ENCODE peak calls at places on chromosomes 1 and 21, in six cellular contexts. One of them, this sample, is unnamed.

GRCh38 chr1:158285756-158286241 is 3.9 kb upstream of the CD1C start:
- DNase-seq in progenitor cell of endocrine pancreas: no peak
- DNase-seq in GM06990: peak
- DNase-seq in HFFc6: no peak
- DNase-seq in keratinocyte: no peak
- DNase-seq in foreskin fibroblast: no peak
- DNase-seq in this sample: no peak

GRCh38 chr1:118298397-118298796 is 113.4 kb upstream of the SPAG17 start:
- DNase-seq in keratinocyte: no peak
- DNase-seq in HFFc6: no peak
- DNase-seq in progenitor cell of endocrine pancreas: no peak
- DNase-seq in foreskin fibroblast: no peak
- DNase-seq in GM06990: no peak
- DNase-seq in this sample: no peak

GRCh38 chr1:228176024-228176395 is 10.4 kb downstream of the IBA57 start:
- DNase-seq in keratinocyte: no peak
- DNase-seq in foreskin fibroblast: no peak
- DNase-seq in HFFc6: no peak
- DNase-seq in GM06990: no peak
- DNase-seq in progenitor cell of endocrine pancreas: no peak
- DNase-seq in this sample: no peak

GRCh38 chr1:117077267-117077666 is 17.1 kb downstream of the TTF2 start:
- DNase-seq in GM06990: no peak
- DNase-seq in HFFc6: peak
- DNase-seq in progenitor cell of endocrine pancreas: no peak
- DNase-seq in keratinocyte: peak
- DNase-seq in foreskin fibroblast: peak
- DNase-seq in this sample: peak

GRCh38 chr21:42096593-42096992 is 25.5 kb downstream of the UMODL1 start:
- DNase-seq in foreskin fibroblast: no peak
- DNase-seq in GM06990: no peak
- DNase-seq in progenitor cell of endocrine pancreas: no peak
- DNase-seq in keratinocyte: no peak
- DNase-seq in HFFc6: no peak
- DNase-seq in this sample: no peak

GRCh38 chr1:84117868-84118267 is 26.2 kb upstream of the PRKACB start:
- DNase-seq in GM06990: no peak
- DNase-seq in HFFc6: peak
- DNase-seq in progenitor cell of endocrine pancreas: no peak
- DNase-seq in keratinocyte: no peak
- DNase-seq in foreskin fibroblast: peak
- DNase-seq in this sample: no peak

GRCh38 chr1:24586970-24587820 is 31.3 kb downstream of the NCMAP start:
- DNase-seq in keratinocyte: no peak
- DNase-seq in progenitor cell of endocrine pancreas: no peak
- DNase-seq in HFFc6: peak
- DNase-seq in GM06990: no peak
- DNase-seq in foreskin fibroblast: peak
- DNase-seq in this sample: peak

GRCh38 chr1:38690790-38691189 is 168.8 kb downstream of the RRAGC start:
- DNase-seq in HFFc6: no peak
- DNase-seq in foreskin fibroblast: no peak
- DNase-seq in GM06990: no peak
- DNase-seq in progenitor cell of endocrine pancreas: no peak
- DNase-seq in keratinocyte: no peak
- DNase-seq in this sample: no peak

GRCh38 chr1:228005511-228006033 is 1.2 kb upstream of the WNT3A start:
- DNase-seq in GM06990: no peak
- DNase-seq in keratinocyte: no peak
- DNase-seq in progenitor cell of endocrine pancreas: peak
- DNase-seq in foreskin fibroblast: no peak
- DNase-seq in HFFc6: no peak
- DNase-seq in this sample: no peak

GRCh38 chr21:43031121-43031624 is 44.5 kb downstream of the CBS start:
- DNase-seq in foreskin fibroblast: no peak
- DNase-seq in progenitor cell of endocrine pancreas: no peak
- DNase-seq in GM06990: no peak
- DNase-seq in HFFc6: no peak
- DNase-seq in keratinocyte: no peak
- DNase-seq in this sample: no peak

GRCh38 chr1:167477962-167478361 is 40.4 kb downstream of the CD247 start:
- DNase-seq in GM06990: no peak
- DNase-seq in progenitor cell of endocrine pancreas: no peak
- DNase-seq in keratinocyte: no peak
- DNase-seq in foreskin fibroblast: no peak
- DNase-seq in HFFc6: no peak
- DNase-seq in this sample: no peak

GRCh38 chr1:88773540-88774150 is 89.6 kb downstream of the PKN2 start:
- DNase-seq in HFFc6: peak
- DNase-seq in progenitor cell of endocrine pancreas: no peak
- DNase-seq in keratinocyte: peak
- DNase-seq in GM06990: no peak
- DNase-seq in foreskin fibroblast: peak
- DNase-seq in this sample: no peak

GRCh38 chr1:93779540-93780121 is 98.0 kb upstream of the BCAR3 start:
- DNase-seq in HFFc6: peak
- DNase-seq in GM06990: no peak
- DNase-seq in progenitor cell of endocrine pancreas: no peak
- DNase-seq in keratinocyte: peak
- DNase-seq in foreskin fibroblast: peak
- DNase-seq in this sample: peak

GRCh38 chr21:27057997-27058396 is 91.1 kb upstream of the ADAMTS5 start:
- DNase-seq in progenitor cell of endocrine pancreas: no peak
- DNase-seq in HFFc6: no peak
- DNase-seq in foreskin fibroblast: no peak
- DNase-seq in GM06990: no peak
- DNase-seq in keratinocyte: no peak
- DNase-seq in this sample: no peak

GRCh38 chr1:170864784-170865538 is 70.4 kb upstream of the MROH9 start:
- DNase-seq in progenitor cell of endocrine pancreas: no peak
- DNase-seq in GM06990: no peak
- DNase-seq in HFFc6: no peak
- DNase-seq in foreskin fibroblast: no peak
- DNase-seq in keratinocyte: no peak
- DNase-seq in this sample: no peak

GRCh38 chr1:17192394-17193221 is 12.3 kb upstream of the PADI1 start:
- DNase-seq in keratinocyte: no peak
- DNase-seq in HFFc6: no peak
- DNase-seq in progenitor cell of endocrine pancreas: no peak
- DNase-seq in foreskin fibroblast: no peak
- DNase-seq in GM06990: no peak
- DNase-seq in this sample: no peak

GRCh38 chr1:82392513-82392912 is 591.8 kb downstream of the ADGRL2 start:
- DNase-seq in keratinocyte: no peak
- DNase-seq in foreskin fibroblast: peak
- DNase-seq in GM06990: no peak
- DNase-seq in HFFc6: no peak
- DNase-seq in progenitor cell of endocrine pancreas: no peak
- DNase-seq in this sample: peak

GRCh38 chr1:182889997-182890396 is 50.9 kb downstream of the DHX9 start:
- DNase-seq in GM06990: no peak
- DNase-seq in keratinocyte: no peak
- DNase-seq in progenitor cell of endocrine pancreas: no peak
- DNase-seq in foreskin fibroblast: no peak
- DNase-seq in HFFc6: no peak
- DNase-seq in this sample: no peak

GRCh38 chr1:107523061-107523460 is 382.2 kb downstream of the NTNG1 start:
- DNase-seq in HFFc6: no peak
- DNase-seq in progenitor cell of endocrine pancreas: no peak
- DNase-seq in keratinocyte: no peak
- DNase-seq in foreskin fibroblast: no peak
- DNase-seq in GM06990: no peak
- DNase-seq in this sample: no peak

DNA sequence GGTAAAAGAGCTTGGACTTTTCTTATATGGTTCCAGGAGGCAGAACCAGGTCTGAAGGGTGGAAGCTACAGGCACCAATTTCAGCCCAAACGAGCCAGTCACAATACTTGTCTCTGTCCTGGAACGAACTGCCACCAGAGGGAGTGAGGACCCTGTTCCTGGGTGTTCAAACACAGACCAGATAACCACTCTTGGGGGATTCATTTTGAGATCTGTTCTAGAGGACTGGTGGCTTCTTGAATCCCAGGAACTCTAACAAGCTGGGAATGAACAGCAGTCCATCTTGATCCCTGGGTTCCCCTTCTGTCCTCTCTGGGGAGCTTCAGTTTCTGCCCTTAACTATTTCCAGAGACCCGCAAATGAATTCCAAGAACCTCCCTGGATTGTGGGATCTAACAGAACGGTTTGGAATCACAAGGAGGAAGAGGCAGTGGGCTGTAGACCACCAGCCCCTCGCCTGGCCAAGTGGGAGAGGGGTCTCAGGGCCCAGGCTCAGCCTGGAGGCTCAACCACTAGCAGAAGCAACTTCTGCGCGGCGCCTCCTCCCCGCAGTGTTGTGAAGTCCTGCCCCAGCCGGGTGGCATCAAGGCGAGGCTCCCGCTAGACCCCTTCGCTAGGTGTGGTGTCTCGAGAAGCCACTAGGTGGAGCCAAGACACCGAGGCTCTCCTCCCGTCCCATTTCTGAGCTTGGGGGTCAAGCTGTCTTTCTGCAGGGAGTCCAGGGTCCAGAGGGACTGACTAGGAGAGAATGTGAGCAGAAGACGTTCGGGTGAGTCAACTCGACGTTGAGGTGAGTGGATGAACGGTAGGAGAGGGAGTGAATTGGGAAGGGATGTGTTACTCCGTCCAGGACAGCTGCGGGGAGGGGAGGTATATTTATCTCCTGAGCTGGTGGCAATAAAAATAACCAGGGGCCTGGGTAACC is 12.1 kb upstream of the NES start:
- DNase-seq in progenitor cell of endocrine pancreas: peak
- DNase-seq in foreskin fibroblast: peak
- DNase-seq in GM06990: peak
- DNase-seq in keratinocyte: peak
- DNase-seq in HFFc6: peak
- DNase-seq in this sample: no peak
- TF ChIP-seq CTCF in progenitor cell of endocrine pancreas: peak
- TF ChIP-seq CTCF in foreskin fibroblast: peak
- TF ChIP-seq CTCF in GM06990: peak
- TF ChIP-seq CTCF in keratinocyte: peak
- TF ChIP-seq CTCF in HFFc6: peak
- TF ChIP-seq CTCF in this sample: peak

DNA sequence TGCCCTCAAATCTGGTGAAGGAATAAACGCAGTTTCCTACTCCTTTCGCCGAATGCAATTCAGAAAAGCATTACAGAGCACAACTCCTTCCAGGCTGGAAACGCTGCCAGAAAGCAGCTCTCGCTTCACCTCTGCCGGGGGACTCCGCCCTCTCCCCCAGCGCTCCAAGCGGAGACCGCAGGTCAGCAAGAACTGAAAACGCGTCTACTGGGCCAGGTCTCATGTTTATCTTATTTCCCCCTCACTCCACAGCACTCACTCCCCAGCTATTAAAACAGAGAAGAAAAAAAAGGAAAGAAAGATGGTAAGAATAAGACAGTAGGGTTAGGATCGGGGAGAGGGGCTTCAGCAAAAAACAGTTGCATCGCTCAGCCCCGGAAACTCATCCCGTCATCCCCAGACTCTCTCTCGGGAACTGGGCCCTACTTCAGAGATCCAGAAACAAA is 833 bp upstream of the RCOR3 start:
- DNase-seq in keratinocyte: no peak
- DNase-seq in progenitor cell of endocrine pancreas: peak
- DNase-seq in HFFc6: peak
- DNase-seq in foreskin fibroblast: peak
- DNase-seq in GM06990: peak
- DNase-seq in this sample: peak
- TF ChIP-seq CTCF in keratinocyte: peak
- TF ChIP-seq CTCF in progenitor cell of endocrine pancreas: no peak
- TF ChIP-seq CTCF in HFFc6: no peak
- TF ChIP-seq CTCF in foreskin fibroblast: peak
- TF ChIP-seq CTCF in GM06990: no peak
- TF ChIP-seq CTCF in this sample: peak

GRCh38 chr1:179365342-179366092 is at the start of gene AXDND1:
- DNase-seq in progenitor cell of endocrine pancreas: peak
- DNase-seq in HFFc6: peak
- DNase-seq in keratinocyte: peak
- DNase-seq in foreskin fibroblast: peak
- DNase-seq in GM06990: peak
- DNase-seq in this sample: peak
- TF ChIP-seq CTCF in progenitor cell of endocrine pancreas: no peak
- TF ChIP-seq CTCF in HFFc6: peak
- TF ChIP-seq CTCF in keratinocyte: no peak
- TF ChIP-seq CTCF in foreskin fibroblast: no peak
- TF ChIP-seq CTCF in GM06990: peak
- TF ChIP-seq CTCF in this sample: peak

GRCh38 chr1:913491-914252 is 10.1 kb upstream of the SAMD11 start:
- DNase-seq in progenitor cell of endocrine pancreas: peak
- DNase-seq in GM06990: peak
- DNase-seq in HFFc6: no peak
- DNase-seq in foreskin fibroblast: no peak
- DNase-seq in keratinocyte: no peak
- DNase-seq in this sample: no peak

GRCh38 chr1:910881-911721 is 12.6 kb upstream of the SAMD11 start:
- DNase-seq in progenitor cell of endocrine pancreas: peak
- DNase-seq in HFFc6: peak
- DNase-seq in keratinocyte: peak
- DNase-seq in foreskin fibroblast: no peak
- DNase-seq in GM06990: peak
- DNase-seq in this sample: no peak

GRCh38 chr1:912740-913301 is 10.9 kb upstream of the SAMD11 start:
- DNase-seq in progenitor cell of endocrine pancreas: peak
- DNase-seq in GM06990: peak
- DNase-seq in keratinocyte: no peak
- DNase-seq in foreskin fibroblast: no peak
- DNase-seq in HFFc6: no peak
- DNase-seq in this sample: no peak

GRCh38 chr1:910311-910880 is 13.3 kb upstream of the SAMD11 start:
- DNase-seq in GM06990: peak
- DNase-seq in HFFc6: no peak
- DNase-seq in progenitor cell of endocrine pancreas: peak
- DNase-seq in foreskin fibroblast: no peak
- DNase-seq in keratinocyte: no peak
- DNase-seq in this sample: no peak

GRCh38 chr1:911875-912739 is 11.6 kb upstream of the SAMD11 start:
- DNase-seq in progenitor cell of endocrine pancreas: no peak
- DNase-seq in GM06990: peak
- DNase-seq in foreskin fibroblast: no peak
- DNase-seq in HFFc6: no peak
- DNase-seq in keratinocyte: no peak
- DNase-seq in this sample: no peak
- TF ChIP-seq CTCF in progenitor cell of endocrine pancreas: no peak
- TF ChIP-seq CTCF in GM06990: no peak
- TF ChIP-seq CTCF in foreskin fibroblast: no peak
- TF ChIP-seq CTCF in HFFc6: no peak
- TF ChIP-seq CTCF in keratinocyte: no peak
- TF ChIP-seq CTCF in this sample: no peak

GRCh38 chr1:226596531-226597165 is 48.1 kb downstream of the STUM start:
- DNase-seq in GM06990: no peak
- DNase-seq in foreskin fibroblast: no peak
- DNase-seq in HFFc6: no peak
- DNase-seq in keratinocyte: no peak
- DNase-seq in progenitor cell of endocrine pancreas: no peak
- DNase-seq in this sample: no peak
- TF ChIP-seq CTCF in GM06990: peak
- TF ChIP-seq CTCF in foreskin fibroblast: no peak
- TF ChIP-seq CTCF in HFFc6: no peak
- TF ChIP-seq CTCF in keratinocyte: no peak
- TF ChIP-seq CTCF in progenitor cell of endocrine pancreas: no peak
- TF ChIP-seq CTCF in this sample: no peak

This sample was measured in retinal pigment epithelial cell.